ENCODE peak calls at places on chromosomes 16 and 17, in ten cellular contexts. E is astrocyte; T is small intestine; D is lower lobe of right lung; Z is A549; H is heart left ventricle; N is CD8-positive, alpha-beta T cell; A is heart right ventricle; W is Peyer's patch; U is testis. J is an unnamed sample. For H3K4me1, the result is how much of the 10 kb centered on the place peaks cover.

GRCh38 chr16:2904100-2904921 is 7.4 kb upstream of the FLYWCH1 start:
- DNase-seq in H (peak), Z (peak), T (peak), A (peak), D (peak), W (peak), N (peak), E (peak), U (peak), J (peak)

GRCh38 chr16:82452002-82452741 is 174.6 kb upstream of the CDH13 start:
- DNase-seq in D (peak), U (no peak), N (no peak), T (no peak), H (no peak), Z (no peak), A (no peak), W (no peak), E (no peak), J (no peak)

GRCh38 chr17:73803867-73804539 is 159.8 kb upstream of the SDK2 start:
- DNase-seq in T (peak), N (no peak), Z (no peak), A (no peak), W (peak), E (no peak), D (no peak), U (no peak), H (no peak), J (no peak)

GRCh38 chr17:41421617-41422016 is 2.8 kb downstream of the KRT37 start:
- DNase-seq in A (no peak), H (no peak), Z (no peak), U (no peak), N (no peak), E (no peak), D (no peak), W (no peak), T (no peak), J (no peak)

GRCh38 chr17:40318835-40319332 is 9.9 kb downstream of the RARA start:
- DNase-seq in Z (no peak), T (no peak), D (peak), E (no peak), U (no peak), N (no peak), W (peak), H (no peak), A (peak), J (no peak)

GRCh38 chr17:5555254-5555653 is 29.1 kb downstream of the NLRP1 start:
- DNase-seq in T (no peak), D (no peak), N (no peak), A (no peak), U (no peak), E (peak), Z (no peak), H (no peak), W (no peak), J (no peak)

GRCh38 chr16:56311208-56312027 is 113.9 kb downstream of the AMFR start:
- DNase-seq in W (no peak), N (no peak), A (no peak), U (no peak), H (no peak), D (no peak), E (no peak), T (no peak), Z (no peak), J (peak)

GRCh38 chr16:48537275-48537674 is 72.7 kb downstream of the N4BP1 start:
- DNase-seq in D (no peak), Z (no peak), W (peak), A (no peak), N (no peak), H (no peak), T (no peak), U (no peak), E (no peak), J (no peak)

GRCh38 chr16:89455178-89455577 is 35.2 kb downstream of the ANKRD11 start:
- DNase-seq in T (no peak), E (no peak), D (no peak), U (no peak), N (no peak), A (no peak), Z (no peak), H (no peak), W (no peak), J (no peak)

GRCh38 chr17:28177351-28177750 is 134.9 kb downstream of the NLK start:
- DNase-seq in W (no peak), Z (no peak), E (no peak), N (no peak), U (no peak), D (no peak), A (no peak), H (no peak), T (no peak), J (no peak)

GRCh38 chr17:36931697-36932382 is 5.4 kb upstream of the LHX1 start:
- DNase-seq in H (no peak), U (no peak), D (no peak), Z (no peak), T (no peak), N (no peak), E (no peak), A (no peak), W (no peak), J (no peak)

GRCh38 chr17:49700956-49701355 is 6.8 kb downstream of the SLC35B1 start:
- DNase-seq in N (no peak), D (no peak), U (no peak), E (no peak), Z (no peak), T (no peak), W (no peak), A (no peak), H (no peak), J (no peak)

GRCh38 chr17:43881176-43881575 is 26.2 kb downstream of the MPP2 start:
- DNase-seq in A (no peak), E (no peak), Z (no peak), W (no peak), U (no peak), N (no peak), D (no peak), T (no peak), H (no peak), J (no peak)

GRCh38 chr17:43880420-43880991 is 26.8 kb downstream of the MPP2 start:
- DNase-seq in W (peak), H (no peak), D (peak), U (peak), Z (peak), T (peak), E (no peak), A (no peak), N (peak), J (peak)

GRCh38 chr17:43879723-43880419 is 27.5 kb downstream of the MPP2 start:
- DNase-seq in H (no peak), W (no peak), Z (no peak), N (no peak), A (no peak), U (no peak), T (no peak), D (no peak), E (no peak), J (no peak)

GRCh38 chr17:43881758-43882505 is 25.4 kb downstream of the MPP2 start:
- DNase-seq in A (no peak), W (no peak), E (no peak), N (no peak), Z (no peak), H (no peak), D (no peak), T (no peak), U (peak), J (no peak)

GRCh38 chr17:43882761-43883415 is 24.4 kb downstream of the MPP2 start:
- DNase-seq in E (no peak), W (no peak), T (no peak), H (no peak), N (no peak), A (no peak), D (no peak), U (no peak), Z (no peak), J (no peak)
- H3K4me1 ChIP-seq in E (under half), W (under half), T (under half), H (under half), N (under half), A (under half), D (under half), U (under half), Z (under half), J (under half)

GRCh38 chr16:11114366-11115164 is 141.4 kb downstream of the SOCS1 start:
- DNase-seq in D (no peak), A (no peak), W (no peak), T (peak), Z (no peak), H (no peak), U (no peak), N (no peak), E (no peak), J (no peak)
- H3K4me3 ChIP-seq in D (no peak), A (no peak), W (no peak), T (no peak), Z (no peak), H (no peak), U (no peak), N (peak), E (no peak), J (no peak)

GRCh38 chr16:15973997-15974396 is 24.6 kb downstream of the ABCC1 start:
- DNase-seq in E (no peak), T (no peak), H (no peak), Z (no peak), W (no peak), U (no peak), D (no peak), N (no peak), A (no peak), J (no peak)

GRCh38 chr16:15973460-15973859 is 24.0 kb downstream of the ABCC1 start:
- DNase-seq in D (no peak), E (no peak), H (no peak), Z (no peak), U (no peak), N (no peak), T (peak), W (no peak), A (no peak), J (no peak)

GRCh38 chr16:15976929-15977637 is 27.7 kb downstream of the ABCC1 start:
- DNase-seq in Z (no peak), D (no peak), A (no peak), N (no peak), T (no peak), W (no peak), U (peak), H (no peak), E (no peak), J (no peak)

GRCh38 chr16:15975172-15975571 is 25.8 kb downstream of the ABCC1 start:
- DNase-seq in U (peak), H (no peak), T (no peak), Z (no peak), N (no peak), D (no peak), W (no peak), E (no peak), A (no peak), J (no peak)

DNA sequence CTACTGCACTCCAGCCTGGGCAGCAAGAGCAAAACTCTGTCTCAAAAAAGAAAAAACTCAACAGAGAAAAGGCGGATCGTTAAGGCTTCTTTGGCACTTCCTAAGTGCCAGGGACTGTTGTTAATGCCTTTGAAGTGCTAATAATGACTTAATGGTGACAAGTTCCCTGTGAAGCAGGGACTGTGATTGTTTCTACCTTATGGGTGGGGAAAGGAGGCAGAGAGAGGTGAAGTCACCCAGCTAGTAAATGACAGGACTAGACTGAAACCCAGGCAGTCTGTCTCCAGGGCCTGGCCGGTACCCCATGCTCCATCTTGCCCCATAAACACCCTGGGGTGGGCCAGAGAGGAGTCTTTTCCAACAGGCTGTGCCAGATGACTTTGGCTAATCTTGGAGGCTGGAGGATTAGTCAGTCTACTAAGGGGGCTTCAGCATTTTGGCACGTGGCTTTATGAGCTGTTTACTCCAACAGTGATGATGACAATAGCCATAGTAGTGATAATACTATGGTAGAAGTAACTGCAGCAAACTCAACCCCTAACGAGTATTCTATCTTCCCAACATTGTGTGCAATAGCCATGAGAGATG is 26.9 kb downstream of the ABCC1 start:
- DNase-seq in H (no peak), W (no peak), D (no peak), T (no peak), A (no peak), E (no peak), N (no peak), U (no peak), Z (no peak), J (no peak)
- H3K4me1 ChIP-seq in H (under half), W (under half), D (under half), T (under half), A (under half), E (under half), N (under half), U (under half), Z (half or more), J (under half)

GRCh38 chr17:57283203-57283971 is 27.1 kb downstream of the MSI2 start:
- DNase-seq in H (no peak), N (no peak), Z (no peak), T (no peak), E (no peak), A (no peak), D (no peak), U (no peak), W (no peak), J (no peak)

GRCh38 chr17:57286372-57287105 is 30.2 kb downstream of the MSI2 start:
- DNase-seq in D (no peak), A (no peak), Z (no peak), T (no peak), W (no peak), H (no peak), U (no peak), N (no peak), E (no peak), J (no peak)

GRCh38 chr17:57285681-57286080 is 29.4 kb downstream of the MSI2 start:
- DNase-seq in Z (no peak), H (no peak), W (no peak), A (no peak), E (no peak), U (no peak), T (no peak), N (no peak), D (no peak), J (no peak)

GRCh38 chr17:57284984-57285646 is 28.8 kb downstream of the MSI2 start:
- DNase-seq in U (peak), D (no peak), A (no peak), N (peak), H (no peak), T (no peak), Z (no peak), E (peak), W (peak), J (peak)

DNA sequence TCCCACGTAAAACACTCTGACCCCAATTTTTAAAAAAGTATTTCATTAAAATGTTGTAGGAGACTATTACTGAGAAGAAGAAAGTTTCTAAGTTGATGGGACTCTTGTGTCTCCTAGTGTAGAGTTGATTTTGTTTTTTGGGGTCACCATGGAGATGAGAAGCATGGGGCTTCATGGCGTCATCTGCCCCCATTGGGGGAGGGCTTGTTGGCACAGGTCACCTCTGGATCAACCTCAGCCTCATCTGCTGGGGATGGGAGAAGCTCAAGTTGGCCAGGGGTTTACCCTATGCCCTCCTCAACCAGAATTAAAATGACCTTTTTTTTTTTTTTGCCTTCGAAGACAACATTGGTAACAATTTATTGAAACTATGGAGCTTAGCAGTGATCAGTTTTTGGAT is 28.3 kb downstream of the MSI2 start:
- DNase-seq in A (no peak), E (no peak), N (no peak), W (no peak), H (no peak), T (no peak), D (no peak), Z (no peak), U (no peak), J (no peak)
- H3K4me3 ChIP-seq in A (no peak), E (no peak), N (no peak), W (no peak), H (no peak), T (no peak), D (no peak), Z (no peak), U (no peak), J (no peak)

J was measured in HAP-1.